ENCODE peak calls at places on chromosome 18, in six cellular contexts. O, E, X, I, D and N are unnamed samples.

GRCh38 chr18:78773819-78774218 is 205.8 kb upstream of the SALL3 start:
- DNase-seq in E (no peak), I (no peak), O (no peak), D (no peak), X (no peak), N (no peak)

GRCh38 chr18:34493566-34494358 is 216.3 kb upstream of the DTNA start:
- DNase-seq in D (no peak), X (no peak), E (peak; percentile 38), O (no peak), I (peak; percentile 78), N (peak; percentile 57)

GRCh38 chr18:26429535-26429934 is 118.8 kb downstream of the KCTD1 start:
- DNase-seq in I (no peak), O (no peak), D (peak; percentile 83), E (peak; percentile 36), X (no peak), N (no peak)

GRCh38 chr18:62566199-62566598 is 43.4 kb downstream of the ZCCHC2 start:
- DNase-seq in O (no peak), D (no peak), I (peak; percentile 47), X (no peak), E (peak; percentile 26), N (no peak)

GRCh38 chr18:49041677-49042570 is 91.2 kb upstream of the SMAD7 start:
- DNase-seq in I (peak; percentile 53), O (no peak), E (peak; percentile 69), X (peak; percentile 32), D (peak; percentile 13), N (peak; percentile 2)

GRCh38 chr18:73717570-73717969 is 430.1 kb downstream of the FBXO15 start:
- DNase-seq in I (no peak), X (no peak), O (no peak), E (no peak), D (no peak), N (no peak)

GRCh38 chr18:10057808-10058791 is 144.3 kb downstream of the VAPA start:
- DNase-seq in I (no peak), O (no peak), D (no peak), X (no peak), E (no peak), N (no peak)

GRCh38 chr18:12911025-12911927 is 27.2 kb upstream of the PTPN2 start:
- DNase-seq in E (no peak), X (peak; percentile 40), D (no peak), O (peak; percentile 48), I (no peak), N (no peak)

GRCh38 chr18:35143615-35144596 is 96.9 kb upstream of the ZNF397 start:
- DNase-seq in O (peak; percentile 10), X (no peak), D (peak; percentile 55), E (peak; percentile 60), I (peak; percentile 97), N (peak; percentile 92)